ENCODE peak calls at places on chromosomes 13 and 19, in ten cellular contexts. One of them, this sample, is unnamed. For H3K4me1 and H3K9me3, the result is how much of the 10 kb centered on the place peaks cover.

GRCh38 chr19:46355991-46356669 is 9.2 kb downstream of the PPP5C start:
- DNase-seq in uterus: no peak
- DNase-seq in lower lobe of right lung: no peak
- DNase-seq in psoas muscle: no peak
- DNase-seq in endodermal cell: peak
- DNase-seq in CD8-positive, alpha-beta T cell: no peak
- DNase-seq in A549: no peak
- DNase-seq in ascending aorta: no peak
- DNase-seq in Caco-2: peak
- DNase-seq in colonic mucosa: no peak
- DNase-seq in this sample: no peak

GRCh38 chr13:105328212-105328611 is 1207.2 kb downstream of the EFNB2 start:
- DNase-seq in uterus: no peak
- DNase-seq in CD8-positive, alpha-beta T cell: no peak
- DNase-seq in Caco-2: no peak
- DNase-seq in colonic mucosa: no peak
- DNase-seq in lower lobe of right lung: no peak
- DNase-seq in A549: no peak
- DNase-seq in ascending aorta: no peak
- DNase-seq in endodermal cell: no peak
- DNase-seq in psoas muscle: no peak
- DNase-seq in this sample: no peak

GRCh38 chr19:4536798-4537197 is 1.8 kb upstream of the PLIN5 start:
- DNase-seq in endodermal cell: no peak
- DNase-seq in psoas muscle: no peak
- DNase-seq in uterus: no peak
- DNase-seq in CD8-positive, alpha-beta T cell: no peak
- DNase-seq in A549: no peak
- DNase-seq in ascending aorta: no peak
- DNase-seq in lower lobe of right lung: no peak
- DNase-seq in Caco-2: no peak
- DNase-seq in colonic mucosa: no peak
- DNase-seq in this sample: no peak

GRCh38 chr13:30453727-30454126 is 12.0 kb downstream of the HMGB1 start:
- DNase-seq in lower lobe of right lung: no peak
- DNase-seq in Caco-2: no peak
- DNase-seq in endodermal cell: no peak
- DNase-seq in uterus: no peak
- DNase-seq in psoas muscle: no peak
- DNase-seq in ascending aorta: no peak
- DNase-seq in CD8-positive, alpha-beta T cell: no peak
- DNase-seq in A549: no peak
- DNase-seq in colonic mucosa: no peak
- DNase-seq in this sample: no peak

GRCh38 chr19:47227347-47228167 is 3.4 kb downstream of the BBC3 start:
- DNase-seq in CD8-positive, alpha-beta T cell: peak
- DNase-seq in psoas muscle: peak
- DNase-seq in Caco-2: peak
- DNase-seq in colonic mucosa: peak
- DNase-seq in A549: peak
- DNase-seq in endodermal cell: peak
- DNase-seq in ascending aorta: peak
- DNase-seq in uterus: peak
- DNase-seq in lower lobe of right lung: peak
- DNase-seq in this sample: peak

GRCh38 chr19:46205183-46205984 is 24.2 kb upstream of the IGFL1 start:
- DNase-seq in endodermal cell: no peak
- DNase-seq in CD8-positive, alpha-beta T cell: no peak
- DNase-seq in uterus: no peak
- DNase-seq in colonic mucosa: no peak
- DNase-seq in psoas muscle: no peak
- DNase-seq in lower lobe of right lung: no peak
- DNase-seq in A549: no peak
- DNase-seq in Caco-2: no peak
- DNase-seq in ascending aorta: no peak
- DNase-seq in this sample: no peak

GRCh38 chr19:3041756-3042517 is 12.9 kb upstream of the TLE2 start:
- DNase-seq in colonic mucosa: no peak
- DNase-seq in lower lobe of right lung: no peak
- DNase-seq in Caco-2: no peak
- DNase-seq in uterus: peak
- DNase-seq in ascending aorta: no peak
- DNase-seq in CD8-positive, alpha-beta T cell: no peak
- DNase-seq in endodermal cell: peak
- DNase-seq in A549: no peak
- DNase-seq in psoas muscle: no peak
- DNase-seq in this sample: no peak

GRCh38 chr19:40193587-40193849 is 2.3 kb downstream of the MAP3K10 start:
- DNase-seq in colonic mucosa: no peak
- DNase-seq in endodermal cell: no peak
- DNase-seq in uterus: no peak
- DNase-seq in ascending aorta: no peak
- DNase-seq in psoas muscle: no peak
- DNase-seq in Caco-2: no peak
- DNase-seq in lower lobe of right lung: no peak
- DNase-seq in CD8-positive, alpha-beta T cell: no peak
- DNase-seq in A549: no peak
- DNase-seq in this sample: no peak

GRCh38 chr13:25871389-25872125 is 180.3 kb downstream of the SHISA2 start:
- DNase-seq in uterus: no peak
- DNase-seq in colonic mucosa: no peak
- DNase-seq in psoas muscle: no peak
- DNase-seq in CD8-positive, alpha-beta T cell: no peak
- DNase-seq in ascending aorta: no peak
- DNase-seq in Caco-2: no peak
- DNase-seq in A549: no peak
- DNase-seq in endodermal cell: no peak
- DNase-seq in lower lobe of right lung: no peak
- DNase-seq in this sample: no peak

GRCh38 chr19:30167976-30168635 is 204.1 kb upstream of the ZNF536 start:
- DNase-seq in Caco-2: no peak
- DNase-seq in CD8-positive, alpha-beta T cell: no peak
- DNase-seq in colonic mucosa: no peak
- DNase-seq in uterus: no peak
- DNase-seq in A549: no peak
- DNase-seq in ascending aorta: no peak
- DNase-seq in endodermal cell: no peak
- DNase-seq in lower lobe of right lung: no peak
- DNase-seq in psoas muscle: no peak
- DNase-seq in this sample: no peak

GRCh38 chr19:8811315-8812172 is 20.6 kb downstream of the ZNF558 start:
- DNase-seq in colonic mucosa: no peak
- DNase-seq in lower lobe of right lung: no peak
- DNase-seq in CD8-positive, alpha-beta T cell: no peak
- DNase-seq in uterus: no peak
- DNase-seq in ascending aorta: no peak
- DNase-seq in A549: no peak
- DNase-seq in Caco-2: no peak
- DNase-seq in psoas muscle: no peak
- DNase-seq in endodermal cell: no peak
- DNase-seq in this sample: no peak

GRCh38 chr19:40251244-40251643 is 24.8 kb upstream of the CCNP start:
- DNase-seq in CD8-positive, alpha-beta T cell: no peak
- DNase-seq in endodermal cell: no peak
- DNase-seq in colonic mucosa: no peak
- DNase-seq in Caco-2: no peak
- DNase-seq in psoas muscle: no peak
- DNase-seq in lower lobe of right lung: no peak
- DNase-seq in A549: no peak
- DNase-seq in uterus: no peak
- DNase-seq in ascending aorta: no peak
- DNase-seq in this sample: no peak

DNA sequence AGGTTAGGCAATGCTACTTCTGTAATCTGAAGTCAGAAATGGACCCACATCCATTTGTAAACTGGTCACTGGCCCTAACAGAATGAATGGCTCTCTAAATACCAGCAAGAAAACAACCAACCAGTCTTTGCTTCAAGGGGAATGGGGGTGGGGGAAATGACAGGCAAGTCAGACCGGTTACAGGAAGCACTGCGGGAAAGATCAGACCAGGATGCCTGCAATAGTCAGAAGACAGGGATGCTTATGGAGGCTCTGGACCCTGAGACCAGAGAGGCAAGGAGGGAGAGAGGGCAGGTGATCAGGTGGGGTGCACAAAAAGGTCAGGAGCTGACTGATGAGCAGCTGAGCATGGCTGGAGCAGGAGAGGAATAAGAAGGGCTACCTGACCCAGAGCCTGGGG is 13.1 kb downstream of the MED26 start:
- DNase-seq in Caco-2: no peak
- DNase-seq in psoas muscle: no peak
- DNase-seq in ascending aorta: no peak
- DNase-seq in lower lobe of right lung: no peak
- DNase-seq in uterus: no peak
- DNase-seq in CD8-positive, alpha-beta T cell: no peak
- DNase-seq in A549: no peak
- DNase-seq in endodermal cell: no peak
- DNase-seq in colonic mucosa: no peak
- DNase-seq in this sample: no peak
- H3K4me1 ChIP-seq in Caco-2: under half
- H3K4me1 ChIP-seq in psoas muscle: half or more
- H3K4me1 ChIP-seq in ascending aorta: under half
- H3K4me1 ChIP-seq in lower lobe of right lung: half or more
- H3K4me1 ChIP-seq in uterus: under half
- H3K4me1 ChIP-seq in CD8-positive, alpha-beta T cell: under half
- H3K4me1 ChIP-seq in A549: under half
- H3K4me1 ChIP-seq in endodermal cell: under half
- H3K4me1 ChIP-seq in colonic mucosa: under half
- H3K4me1 ChIP-seq in this sample: under half

DNA sequence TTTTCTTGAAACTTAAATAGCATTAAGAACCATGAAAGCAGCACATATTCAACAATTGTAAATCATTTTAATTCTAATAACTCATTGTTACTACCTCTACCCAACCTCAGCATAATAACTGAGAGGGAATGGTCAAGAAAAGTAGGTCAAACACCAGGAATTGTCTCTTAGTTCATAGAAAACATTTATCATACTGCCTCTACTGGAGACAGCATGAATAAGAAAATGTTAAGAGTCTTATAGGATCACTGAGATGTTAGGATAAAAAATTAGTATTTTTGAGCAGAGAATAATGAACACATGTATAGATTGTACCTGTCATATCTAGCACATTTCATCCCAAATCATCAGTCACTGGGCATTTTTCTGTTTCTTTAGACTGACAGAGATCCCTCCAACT is 515.3 kb downstream of the PCDH9 start:
- DNase-seq in colonic mucosa: no peak
- DNase-seq in endodermal cell: no peak
- DNase-seq in A549: no peak
- DNase-seq in uterus: no peak
- DNase-seq in psoas muscle: no peak
- DNase-seq in Caco-2: no peak
- DNase-seq in CD8-positive, alpha-beta T cell: no peak
- DNase-seq in ascending aorta: no peak
- DNase-seq in lower lobe of right lung: no peak
- DNase-seq in this sample: no peak
- TF ChIP-seq CTCF in colonic mucosa: no peak
- TF ChIP-seq CTCF in endodermal cell: peak
- TF ChIP-seq CTCF in A549: no peak
- TF ChIP-seq CTCF in uterus: no peak
- TF ChIP-seq CTCF in psoas muscle: no peak
- TF ChIP-seq CTCF in Caco-2: no peak
- TF ChIP-seq CTCF in CD8-positive, alpha-beta T cell: no peak
- TF ChIP-seq CTCF in ascending aorta: no peak
- TF ChIP-seq CTCF in lower lobe of right lung: no peak
- TF ChIP-seq CTCF in this sample: no peak

GRCh38 chr13:55673910-55674309 is 1466.8 kb upstream of the PRR20A start:
- DNase-seq in ascending aorta: no peak
- DNase-seq in colonic mucosa: no peak
- DNase-seq in Caco-2: no peak
- DNase-seq in CD8-positive, alpha-beta T cell: no peak
- DNase-seq in psoas muscle: no peak
- DNase-seq in uterus: no peak
- DNase-seq in A549: no peak
- DNase-seq in endodermal cell: no peak
- DNase-seq in lower lobe of right lung: no peak
- DNase-seq in this sample: no peak
- H3K9me3 ChIP-seq in ascending aorta: under half
- H3K9me3 ChIP-seq in colonic mucosa: under half
- H3K9me3 ChIP-seq in Caco-2: under half
- H3K9me3 ChIP-seq in CD8-positive, alpha-beta T cell: under half
- H3K9me3 ChIP-seq in psoas muscle: under half
- H3K9me3 ChIP-seq in uterus: under half
- H3K9me3 ChIP-seq in A549: under half
- H3K9me3 ChIP-seq in endodermal cell: under half
- H3K9me3 ChIP-seq in lower lobe of right lung: under half
- H3K9me3 ChIP-seq in this sample: under half

GRCh38 chr19:42251572-42251990 is 3.3 kb downstream of the ERF start:
- DNase-seq in ascending aorta: no peak
- DNase-seq in A549: no peak
- DNase-seq in CD8-positive, alpha-beta T cell: no peak
- DNase-seq in psoas muscle: no peak
- DNase-seq in uterus: no peak
- DNase-seq in Caco-2: no peak
- DNase-seq in endodermal cell: no peak
- DNase-seq in colonic mucosa: no peak
- DNase-seq in lower lobe of right lung: no peak
- DNase-seq in this sample: no peak
- H3K4me1 ChIP-seq in ascending aorta: under half
- H3K4me1 ChIP-seq in A549: half or more
- H3K4me1 ChIP-seq in CD8-positive, alpha-beta T cell: under half
- H3K4me1 ChIP-seq in psoas muscle: under half
- H3K4me1 ChIP-seq in uterus: under half
- H3K4me1 ChIP-seq in Caco-2: under half
- H3K4me1 ChIP-seq in endodermal cell: under half
- H3K4me1 ChIP-seq in colonic mucosa: under half
- H3K4me1 ChIP-seq in lower lobe of right lung: half or more
- H3K4me1 ChIP-seq in this sample: half or more